ENCODE peak calls at places on chromosomes 16 and 17, in six cellular contexts. V is GM12878, I is stomach, J is right atrium auricular region, F is RWPE1, L is H9. C is an unnamed sample.

GRCh38 chr17:7864995-7865650 is 7.3 kb downstream of the CYB5D1 start:
- DNase-seq in F (no peak), I (no peak), J (no peak), V (no peak), L (no peak), C (no peak)

GRCh38 chr17:40596261-40596919 is 31.1 kb upstream of the CCR7 start:
- DNase-seq in L (no peak), I (no peak), V (peak), F (no peak), J (peak), C (no peak)

GRCh38 chr17:75371981-75372380 is 33.5 kb downstream of the GRB2 start:
- DNase-seq in J (no peak), F (no peak), V (no peak), I (no peak), L (no peak), C (no peak)

GRCh38 chr17:31099051-31099450 is 4.3 kb downstream of the NF1 start:
- DNase-seq in I (no peak), J (no peak), L (no peak), F (no peak), V (no peak), C (no peak)

GRCh38 chr17:59840908-59841666 is 51.7 kb downstream of the TUBD1 start:
- DNase-seq in I (no peak), J (no peak), L (no peak), V (no peak), F (no peak), C (no peak)

GRCh38 chr17:71188811-71189492 is 931.9 kb upstream of the SOX9 start:
- DNase-seq in V (no peak), I (no peak), F (peak), L (no peak), J (no peak), C (no peak)

GRCh38 chr17:48037036-48037881 is at the start of gene COPZ2:
- DNase-seq in J (peak), F (no peak), V (no peak), I (peak), L (peak), C (no peak)

GRCh38 chr17:2223617-2223927 is 80.0 kb downstream of the SMG6 start:
- DNase-seq in L (no peak), V (no peak), I (no peak), J (no peak), F (no peak), C (no peak)

GRCh38 chr17:17384961-17385360 is 81.8 kb downstream of the NT5M start:
- DNase-seq in V (no peak), F (no peak), L (no peak), I (no peak), J (no peak), C (no peak)

GRCh38 chr16:82741073-82741615 is 114.4 kb downstream of the CDH13 start:
- DNase-seq in I (no peak), F (no peak), L (no peak), V (no peak), J (no peak), C (no peak)

GRCh38 chr17:42917236-42917603 is 16.6 kb downstream of the G6PC1 start:
- DNase-seq in F (no peak), L (peak), V (no peak), J (no peak), I (no peak), C (no peak)

GRCh38 chr17:37576281-37576680 is 32.9 kb downstream of the SYNRG start:
- DNase-seq in V (no peak), F (no peak), I (no peak), L (no peak), J (no peak), C (no peak)

GRCh38 chr16:20910781-20911321 is 10.3 kb downstream of the LYRM1 start:
- DNase-seq in F (peak), J (no peak), V (no peak), L (no peak), I (no peak), C (no peak)

DNA sequence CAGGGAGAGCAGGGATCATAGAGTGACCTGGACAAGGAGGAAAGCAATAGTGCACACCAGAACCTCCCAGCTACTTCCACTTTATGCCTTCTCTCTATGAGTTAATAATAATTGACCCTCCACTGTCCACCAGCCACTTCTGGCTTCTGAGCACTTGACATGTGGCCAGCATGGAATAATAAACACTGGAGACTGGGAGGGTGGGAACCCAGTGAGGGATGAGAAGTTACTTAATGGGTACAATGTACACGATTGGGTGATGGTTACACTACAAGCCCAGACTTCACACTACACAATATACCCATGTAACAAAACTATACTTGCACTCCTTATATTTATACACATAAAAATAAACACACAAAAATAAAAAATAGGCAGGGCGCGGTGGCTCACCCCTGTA is 11.4 kb downstream of the CDC42EP4 start:
- DNase-seq in V (no peak), J (no peak), L (no peak), F (no peak), I (no peak), C (no peak)
- H3K27ac ChIP-seq in V (no peak), J (peak), L (no peak), F (peak), I (no peak), C (peak)

GRCh38 chr16:17416461-17417221 is 54.1 kb downstream of the XYLT1 start:
- DNase-seq in J (no peak), V (peak), F (no peak), I (no peak), L (peak), C (no peak)
- TF ChIP-seq CTCF in J (peak), V (peak), F (no peak), I (no peak), L (peak), C (no peak)

GRCh38 chr17:10640475-10640874 is 16.6 kb downstream of the MYH3 start:
- DNase-seq in J (no peak), V (no peak), F (no peak), L (no peak), I (no peak), C (no peak)
- H3K27ac ChIP-seq in J (no peak), V (no peak), F (no peak), L (no peak), I (no peak), C (no peak)

GRCh38 chr16:9013508-9013864 is 49.8 kb upstream of the USP7 start:
- DNase-seq in F (no peak), V (no peak), I (no peak), J (no peak), L (no peak), C (no peak)

GRCh38 chr16:9015489-9015888 is 51.8 kb upstream of the USP7 start:
- DNase-seq in V (no peak), L (no peak), I (no peak), F (no peak), J (no peak), C (no peak)

GRCh38 chr16:9014389-9014788 is 50.7 kb upstream of the USP7 start:
- DNase-seq in F (no peak), I (no peak), J (no peak), V (no peak), L (no peak), C (no peak)

GRCh38 chr16:9012330-9012729 is 48.6 kb upstream of the USP7 start:
- DNase-seq in J (no peak), I (no peak), L (no peak), F (no peak), V (no peak), C (no peak)

DNA sequence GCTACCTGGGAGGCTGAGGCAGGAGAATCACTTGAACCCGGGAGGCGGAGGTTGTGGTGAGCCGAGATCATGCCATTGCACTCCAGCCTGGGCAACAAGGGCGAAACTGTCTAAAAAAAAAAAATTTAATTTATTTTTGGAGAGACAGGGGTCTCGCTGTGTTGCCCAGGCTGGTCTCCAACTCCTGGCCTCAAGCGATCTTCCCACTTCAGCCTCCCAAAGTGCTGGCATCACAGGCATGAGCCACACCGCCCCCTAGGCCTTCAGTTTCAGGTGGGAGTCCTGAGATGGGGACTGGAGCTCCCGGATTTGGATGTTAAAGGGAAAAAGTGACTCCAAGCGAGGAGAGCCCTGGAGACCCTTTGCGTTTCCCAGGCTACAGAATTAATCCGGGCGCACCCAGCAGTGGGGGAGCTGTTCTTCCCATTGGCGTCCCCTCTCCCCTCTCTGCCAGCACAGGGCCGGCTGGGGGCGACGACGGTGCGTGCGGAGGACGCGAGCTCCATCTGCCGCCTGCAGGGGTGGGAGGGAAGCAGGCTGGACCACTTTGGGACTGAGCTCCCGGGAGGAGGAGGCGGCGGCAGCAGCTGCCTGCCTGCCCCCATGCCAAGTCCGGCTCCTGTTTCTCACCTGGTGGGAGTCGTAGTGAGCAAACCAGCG is 49.3 kb upstream of the USP7 start:
- DNase-seq in I (no peak), L (peak), V (no peak), J (no peak), F (no peak), C (no peak)
- TF ChIP-seq CTCF in I (no peak), L (peak), V (no peak), J (peak), F (no peak), C (no peak)

GRCh38 chr16:81657731-81658130 is 121.4 kb upstream of the PLCG2 start:
- DNase-seq in V (no peak), J (no peak), I (no peak), F (no peak), L (no peak), C (no peak)

GRCh38 chr16:81657224-81657623 is 121.9 kb upstream of the PLCG2 start:
- DNase-seq in J (no peak), L (no peak), I (no peak), F (no peak), V (peak), C (no peak)

GRCh38 chr16:81654346-81654745 is 124.7 kb upstream of the PLCG2 start:
- DNase-seq in L (no peak), F (no peak), I (no peak), V (no peak), J (no peak), C (no peak)

GRCh38 chr16:81652798-81653505 is 126.1 kb upstream of the PLCG2 start:
- DNase-seq in L (no peak), V (no peak), J (no peak), F (no peak), I (no peak), C (no peak)

DNA sequence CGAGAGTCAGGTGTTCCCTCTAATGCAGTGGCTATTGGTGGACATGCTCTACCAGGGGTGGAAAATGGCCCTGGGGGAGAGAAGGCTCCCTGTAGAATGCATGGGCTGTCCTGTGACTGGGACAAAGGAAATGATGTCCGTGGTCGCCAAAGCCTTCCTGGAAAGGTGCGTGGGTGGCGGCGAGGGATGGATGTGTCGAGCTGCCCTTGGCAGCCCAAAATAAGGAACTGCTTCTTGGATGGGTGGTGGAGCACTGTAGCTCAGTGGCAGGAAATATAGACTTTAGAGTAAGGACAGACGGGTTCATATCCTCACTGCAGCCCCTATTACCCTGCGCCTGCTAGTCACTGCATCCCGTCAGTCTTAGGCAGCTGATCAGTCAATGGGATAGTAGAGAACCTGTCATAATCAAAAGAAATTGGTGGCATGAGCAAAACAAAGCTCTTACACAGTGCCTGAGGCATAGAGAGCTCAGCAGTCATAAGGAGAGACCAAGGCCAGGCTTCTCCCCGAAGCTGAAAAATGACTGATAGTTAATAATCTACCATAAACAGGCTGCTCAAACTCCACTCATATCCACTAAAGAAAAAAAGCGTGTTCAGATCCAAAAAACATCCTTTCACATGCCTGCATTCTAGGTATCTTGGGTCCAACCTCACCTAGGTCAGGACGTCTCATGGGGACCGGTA is 123.5 kb upstream of the PLCG2 start:
- DNase-seq in V (no peak), F (no peak), L (no peak), I (no peak), J (no peak), C (no peak)
- H3K27ac ChIP-seq in V (no peak), F (no peak), L (no peak), I (no peak), J (no peak), C (no peak)

GRCh38 chr17:56121661-56122060 is 31.6 kb upstream of the ANKFN1 start:
- DNase-seq in F (no peak), I (no peak), V (no peak), L (no peak), J (no peak), C (no peak)

GRCh38 chr17:56130030-56130429 is 23.2 kb upstream of the ANKFN1 start:
- DNase-seq in I (no peak), L (no peak), F (no peak), V (no peak), J (no peak), C (no peak)

GRCh38 chr17:56131431-56131830 is 21.8 kb upstream of the ANKFN1 start:
- DNase-seq in L (no peak), V (no peak), F (no peak), J (no peak), I (no peak), C (no peak)

GRCh38 chr17:56125830-56126819 is 27.1 kb upstream of the ANKFN1 start:
- DNase-seq in F (peak), J (no peak), L (peak), I (no peak), V (no peak), C (no peak)
- TF ChIP-seq CTCF in F (no peak), J (peak), L (peak), I (no peak), V (peak), C (peak)

DNA sequence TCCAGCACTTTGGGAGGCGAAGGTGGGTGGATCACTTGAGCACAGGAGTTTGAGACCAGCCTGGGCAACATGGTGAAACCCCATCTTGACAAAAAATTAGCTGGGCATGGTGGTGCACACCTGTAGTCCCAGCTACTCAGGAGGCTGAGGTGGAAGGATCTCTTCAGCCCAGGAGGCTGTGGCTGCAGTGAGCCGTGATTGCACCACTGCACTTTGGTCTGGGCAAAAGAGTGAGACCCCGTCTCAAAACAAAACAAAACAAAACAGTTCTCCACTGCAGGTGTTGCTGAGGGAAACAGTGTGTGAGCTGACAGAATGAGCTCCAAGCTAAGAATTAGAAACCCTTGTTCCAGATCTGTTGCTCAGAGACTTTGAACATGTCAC is 35.2 kb upstream of the TBX2 start:
- DNase-seq in J (no peak), I (no peak), F (no peak), V (no peak), L (no peak), C (no peak)
- H3K27ac ChIP-seq in J (no peak), I (no peak), F (no peak), V (no peak), L (no peak), C (no peak)

GRCh38 chr17:9647014-9647413 is 1.7 kb downstream of the USP43 start:
- DNase-seq in V (no peak), F (peak), L (peak), I (no peak), J (no peak), C (no peak)

GRCh38 chr17:9644910-9645751 is at the start of gene USP43:
- DNase-seq in I (peak), L (peak), J (no peak), F (peak), V (no peak), C (no peak)

GRCh38 chr17:9646556-9646905 is 1.2 kb downstream of the USP43 start:
- DNase-seq in F (no peak), V (no peak), J (no peak), I (no peak), L (no peak), C (no peak)

GRCh38 chr17:9643611-9644010 is 1.7 kb upstream of the USP43 start:
- DNase-seq in I (no peak), J (no peak), V (no peak), F (no peak), L (no peak), C (no peak)

DNA sequence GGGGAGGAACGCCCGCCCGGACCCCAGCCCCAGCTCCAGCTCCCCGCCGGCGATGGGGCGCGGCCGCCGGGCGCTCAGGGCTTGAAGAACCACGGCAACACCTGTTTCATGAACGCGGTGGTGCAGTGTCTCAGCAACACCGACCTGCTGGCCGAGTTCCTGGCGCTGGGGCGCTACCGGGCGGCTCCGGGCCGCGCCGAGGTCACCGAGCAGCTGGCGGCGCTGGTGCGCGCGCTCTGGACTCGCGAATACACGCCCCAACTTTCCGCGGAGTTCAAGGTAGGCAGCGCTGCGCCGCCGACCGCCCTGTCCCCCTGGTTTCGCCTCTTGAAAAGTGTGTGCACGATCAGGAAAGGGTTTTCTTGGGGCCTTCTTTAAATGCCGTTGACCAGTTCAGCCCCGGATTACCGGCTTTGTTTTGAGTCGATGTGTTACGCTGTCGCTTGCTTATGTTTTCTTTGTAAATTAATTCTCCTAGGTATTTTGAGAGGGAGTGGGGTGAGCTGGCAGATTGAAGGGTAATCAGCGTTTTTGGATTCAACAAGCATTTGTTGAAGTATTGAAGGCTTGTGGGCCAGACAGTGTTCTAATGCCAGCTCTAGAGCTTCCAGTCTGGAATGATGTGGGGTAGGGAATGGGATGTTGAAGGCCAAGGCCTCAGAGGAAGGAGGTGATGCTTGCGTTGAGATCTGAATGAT is 690 bp downstream of the USP43 start:
- DNase-seq in V (no peak), L (peak), J (no peak), I (peak), F (peak), C (no peak)
- TF ChIP-seq CTCF in V (no peak), L (peak), J (no peak), I (no peak), F (peak), C (no peak)

GRCh38 chr17:81074440-81074839 is 39.5 kb downstream of the BAIAP2 start:
- DNase-seq in V (no peak), F (no peak), L (no peak), J (no peak), I (no peak), C (no peak)

GRCh38 chr17:81071761-81072741 is 37.1 kb downstream of the BAIAP2 start:
- DNase-seq in I (peak), V (no peak), L (no peak), F (no peak), J (no peak), C (no peak)

GRCh38 chr17:81074875-81075274 is 39.9 kb downstream of the BAIAP2 start:
- DNase-seq in V (no peak), F (no peak), L (no peak), I (no peak), J (no peak), C (no peak)

GRCh38 chr17:81075307-81075706 is 40.4 kb downstream of the BAIAP2 start:
- DNase-seq in V (no peak), J (no peak), F (no peak), L (no peak), I (no peak), C (no peak)

GRCh38 chr17:81073967-81074366 is 39.0 kb downstream of the BAIAP2 start:
- DNase-seq in V (no peak), L (no peak), I (no peak), J (no peak), F (no peak), C (no peak)
- H3K27ac ChIP-seq in V (no peak), L (no peak), I (no peak), J (no peak), F (peak), C (no peak)

C was measured in gastrocnemius medialis.